ENCODE peak calls at places on chromosome 4, in nine cellular contexts. One of them, this sample, is unnamed.

GRCh38 chr4:89836031-89836777 is 757 bp downstream of the SNCA start:
- DNase-seq in astrocyte: no peak
- DNase-seq in foreskin fibroblast: no peak
- DNase-seq in RWPE1: no peak
- DNase-seq in heart left ventricle: no peak
- DNase-seq in A549: no peak
- DNase-seq in OCI-LY7: no peak
- DNase-seq in transverse colon: no peak
- DNase-seq in B cell: no peak
- DNase-seq in this sample: no peak

GRCh38 chr4:87978656-87979055 is 3.1 kb downstream of the SPP1 start:
- DNase-seq in B cell: no peak
- DNase-seq in A549: peak
- DNase-seq in RWPE1: no peak
- DNase-seq in transverse colon: no peak
- DNase-seq in astrocyte: peak
- DNase-seq in OCI-LY7: no peak
- DNase-seq in heart left ventricle: no peak
- DNase-seq in foreskin fibroblast: peak
- DNase-seq in this sample: no peak

GRCh38 chr4:138310498-138310897 is 68.3 kb upstream of the SLC7A11 start:
- DNase-seq in A549: no peak
- DNase-seq in RWPE1: no peak
- DNase-seq in transverse colon: no peak
- DNase-seq in foreskin fibroblast: peak
- DNase-seq in heart left ventricle: no peak
- DNase-seq in OCI-LY7: no peak
- DNase-seq in astrocyte: peak
- DNase-seq in B cell: no peak
- DNase-seq in this sample: no peak

GRCh38 chr4:1050486-1051213 is 39.2 kb downstream of the FGFRL1 start:
- DNase-seq in astrocyte: no peak
- DNase-seq in A549: no peak
- DNase-seq in OCI-LY7: no peak
- DNase-seq in B cell: peak
- DNase-seq in transverse colon: peak
- DNase-seq in heart left ventricle: peak
- DNase-seq in RWPE1: no peak
- DNase-seq in foreskin fibroblast: no peak
- DNase-seq in this sample: no peak

GRCh38 chr4:66590488-66591215 is 920.4 kb upstream of the EPHA5 start:
- DNase-seq in OCI-LY7: no peak
- DNase-seq in astrocyte: peak
- DNase-seq in B cell: no peak
- DNase-seq in heart left ventricle: no peak
- DNase-seq in A549: no peak
- DNase-seq in transverse colon: no peak
- DNase-seq in foreskin fibroblast: no peak
- DNase-seq in RWPE1: no peak
- DNase-seq in this sample: no peak

GRCh38 chr4:80422727-80423404 is 87.3 kb downstream of the CFAP299 start:
- DNase-seq in RWPE1: no peak
- DNase-seq in foreskin fibroblast: no peak
- DNase-seq in OCI-LY7: no peak
- DNase-seq in transverse colon: no peak
- DNase-seq in B cell: no peak
- DNase-seq in astrocyte: no peak
- DNase-seq in A549: no peak
- DNase-seq in heart left ventricle: no peak
- DNase-seq in this sample: no peak

GRCh38 chr4:61374612-61374920 is 174.4 kb downstream of the ADGRL3 start:
- DNase-seq in OCI-LY7: no peak
- DNase-seq in heart left ventricle: no peak
- DNase-seq in A549: no peak
- DNase-seq in RWPE1: no peak
- DNase-seq in B cell: no peak
- DNase-seq in astrocyte: peak
- DNase-seq in transverse colon: no peak
- DNase-seq in foreskin fibroblast: no peak
- DNase-seq in this sample: no peak

GRCh38 chr4:121676388-121677075 is 20.2 kb downstream of the ANXA5 start:
- DNase-seq in astrocyte: no peak
- DNase-seq in A549: no peak
- DNase-seq in transverse colon: no peak
- DNase-seq in OCI-LY7: no peak
- DNase-seq in RWPE1: no peak
- DNase-seq in heart left ventricle: no peak
- DNase-seq in B cell: no peak
- DNase-seq in foreskin fibroblast: no peak
- DNase-seq in this sample: no peak

GRCh38 chr4:11149612-11150259 is 279.0 kb downstream of the HS3ST1 start:
- DNase-seq in transverse colon: no peak
- DNase-seq in A549: no peak
- DNase-seq in OCI-LY7: no peak
- DNase-seq in astrocyte: no peak
- DNase-seq in heart left ventricle: no peak
- DNase-seq in foreskin fibroblast: no peak
- DNase-seq in B cell: no peak
- DNase-seq in RWPE1: no peak
- DNase-seq in this sample: no peak

GRCh38 chr4:137623013-137623412 is 90.7 kb upstream of the PCDH18 start:
- DNase-seq in B cell: no peak
- DNase-seq in RWPE1: no peak
- DNase-seq in foreskin fibroblast: no peak
- DNase-seq in astrocyte: no peak
- DNase-seq in A549: no peak
- DNase-seq in OCI-LY7: no peak
- DNase-seq in transverse colon: no peak
- DNase-seq in heart left ventricle: no peak
- DNase-seq in this sample: no peak

GRCh38 chr4:188295899-188296298 is 156.7 kb downstream of the TRIML1 start:
- DNase-seq in RWPE1: peak
- DNase-seq in foreskin fibroblast: no peak
- DNase-seq in A549: no peak
- DNase-seq in heart left ventricle: no peak
- DNase-seq in transverse colon: no peak
- DNase-seq in B cell: no peak
- DNase-seq in astrocyte: no peak
- DNase-seq in OCI-LY7: no peak
- DNase-seq in this sample: no peak

GRCh38 chr4:16938641-16939040 is 40.2 kb upstream of the LDB2 start:
- DNase-seq in RWPE1: no peak
- DNase-seq in astrocyte: no peak
- DNase-seq in heart left ventricle: no peak
- DNase-seq in foreskin fibroblast: no peak
- DNase-seq in B cell: no peak
- DNase-seq in transverse colon: no peak
- DNase-seq in OCI-LY7: no peak
- DNase-seq in A549: no peak
- DNase-seq in this sample: no peak
- TF ChIP-seq CTCF in RWPE1: no peak
- TF ChIP-seq CTCF in astrocyte: no peak
- TF ChIP-seq CTCF in heart left ventricle: no peak
- TF ChIP-seq CTCF in foreskin fibroblast: no peak
- TF ChIP-seq CTCF in B cell: no peak
- TF ChIP-seq CTCF in transverse colon: no peak
- TF ChIP-seq CTCF in OCI-LY7: no peak
- TF ChIP-seq CTCF in A549: no peak
- TF ChIP-seq CTCF in this sample: no peak

GRCh38 chr4:7392438-7393374 is 42.0 kb downstream of the PSAPL1 start:
- DNase-seq in foreskin fibroblast: peak
- DNase-seq in B cell: no peak
- DNase-seq in RWPE1: no peak
- DNase-seq in OCI-LY7: no peak
- DNase-seq in heart left ventricle: peak
- DNase-seq in transverse colon: no peak
- DNase-seq in astrocyte: peak
- DNase-seq in A549: no peak
- DNase-seq in this sample: no peak
- TF ChIP-seq CTCF in foreskin fibroblast: peak
- TF ChIP-seq CTCF in B cell: no peak
- TF ChIP-seq CTCF in RWPE1: no peak
- TF ChIP-seq CTCF in OCI-LY7: no peak
- TF ChIP-seq CTCF in heart left ventricle: no peak
- TF ChIP-seq CTCF in transverse colon: no peak
- TF ChIP-seq CTCF in astrocyte: peak
- TF ChIP-seq CTCF in A549: no peak
- TF ChIP-seq CTCF in this sample: no peak

GRCh38 chr4:40887690-40888089 is 137.9 kb downstream of the NSUN7 start:
- DNase-seq in A549: no peak
- DNase-seq in transverse colon: no peak
- DNase-seq in astrocyte: peak
- DNase-seq in foreskin fibroblast: peak
- DNase-seq in RWPE1: no peak
- DNase-seq in B cell: no peak
- DNase-seq in heart left ventricle: no peak
- DNase-seq in OCI-LY7: no peak
- DNase-seq in this sample: no peak

GRCh38 chr4:40890764-40891163 is 141.0 kb downstream of the NSUN7 start:
- DNase-seq in foreskin fibroblast: no peak
- DNase-seq in A549: no peak
- DNase-seq in transverse colon: no peak
- DNase-seq in B cell: no peak
- DNase-seq in heart left ventricle: no peak
- DNase-seq in OCI-LY7: no peak
- DNase-seq in RWPE1: no peak
- DNase-seq in astrocyte: no peak
- DNase-seq in this sample: no peak

GRCh38 chr4:40888916-40889315 is 139.2 kb downstream of the NSUN7 start:
- DNase-seq in transverse colon: no peak
- DNase-seq in OCI-LY7: no peak
- DNase-seq in RWPE1: no peak
- DNase-seq in B cell: no peak
- DNase-seq in heart left ventricle: no peak
- DNase-seq in A549: no peak
- DNase-seq in foreskin fibroblast: no peak
- DNase-seq in astrocyte: no peak
- DNase-seq in this sample: no peak

GRCh38 chr4:40886931-40887330 is 137.2 kb downstream of the NSUN7 start:
- DNase-seq in B cell: no peak
- DNase-seq in heart left ventricle: no peak
- DNase-seq in astrocyte: peak
- DNase-seq in RWPE1: no peak
- DNase-seq in foreskin fibroblast: no peak
- DNase-seq in A549: no peak
- DNase-seq in OCI-LY7: no peak
- DNase-seq in transverse colon: no peak
- DNase-seq in this sample: no peak

DNA sequence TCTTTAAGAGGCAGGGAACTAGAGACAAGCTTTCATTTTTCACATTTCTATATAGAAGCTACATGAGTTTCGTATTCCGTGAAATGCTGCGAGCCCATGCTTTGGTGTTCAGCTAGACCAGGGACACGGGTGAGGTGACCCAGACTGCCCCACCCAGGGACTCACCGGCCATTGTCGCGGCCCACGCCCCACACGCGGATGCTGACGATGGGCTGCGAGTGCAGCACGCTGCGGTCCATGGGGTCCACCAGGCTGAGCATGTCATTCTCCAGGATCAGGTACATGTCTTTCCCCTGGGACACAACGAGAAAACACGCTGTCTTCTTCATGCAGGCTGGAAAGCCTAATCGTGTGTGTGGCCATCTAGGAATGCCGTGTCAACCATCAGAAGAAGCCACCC is 140.4 kb downstream of the NSUN7 start:
- DNase-seq in foreskin fibroblast: no peak
- DNase-seq in transverse colon: no peak
- DNase-seq in heart left ventricle: no peak
- DNase-seq in RWPE1: no peak
- DNase-seq in astrocyte: no peak
- DNase-seq in B cell: no peak
- DNase-seq in A549: no peak
- DNase-seq in OCI-LY7: no peak
- DNase-seq in this sample: no peak
- TF ChIP-seq CTCF in foreskin fibroblast: no peak
- TF ChIP-seq CTCF in transverse colon: no peak
- TF ChIP-seq CTCF in heart left ventricle: no peak
- TF ChIP-seq CTCF in RWPE1: no peak
- TF ChIP-seq CTCF in astrocyte: no peak
- TF ChIP-seq CTCF in B cell: no peak
- TF ChIP-seq CTCF in A549: no peak
- TF ChIP-seq CTCF in OCI-LY7: no peak
- TF ChIP-seq CTCF in this sample: no peak

GRCh38 chr4:134308910-134309309 is 107.3 kb upstream of the PABPC4L start:
- DNase-seq in astrocyte: no peak
- DNase-seq in transverse colon: no peak
- DNase-seq in A549: no peak
- DNase-seq in RWPE1: no peak
- DNase-seq in B cell: no peak
- DNase-seq in heart left ventricle: no peak
- DNase-seq in OCI-LY7: no peak
- DNase-seq in foreskin fibroblast: no peak
- DNase-seq in this sample: no peak
- TF ChIP-seq CTCF in astrocyte: no peak
- TF ChIP-seq CTCF in transverse colon: no peak
- TF ChIP-seq CTCF in A549: no peak
- TF ChIP-seq CTCF in RWPE1: no peak
- TF ChIP-seq CTCF in B cell: no peak
- TF ChIP-seq CTCF in heart left ventricle: no peak
- TF ChIP-seq CTCF in OCI-LY7: no peak
- TF ChIP-seq CTCF in foreskin fibroblast: no peak
- TF ChIP-seq CTCF in this sample: no peak

GRCh38 chr4:52269761-52270160 is 218.7 kb downstream of the SPATA18 start:
- DNase-seq in foreskin fibroblast: no peak
- DNase-seq in astrocyte: no peak
- DNase-seq in B cell: no peak
- DNase-seq in heart left ventricle: no peak
- DNase-seq in A549: no peak
- DNase-seq in RWPE1: no peak
- DNase-seq in OCI-LY7: no peak
- DNase-seq in transverse colon: no peak
- DNase-seq in this sample: no peak
- TF ChIP-seq CTCF in foreskin fibroblast: no peak
- TF ChIP-seq CTCF in astrocyte: no peak
- TF ChIP-seq CTCF in B cell: no peak
- TF ChIP-seq CTCF in heart left ventricle: no peak
- TF ChIP-seq CTCF in A549: no peak
- TF ChIP-seq CTCF in RWPE1: no peak
- TF ChIP-seq CTCF in OCI-LY7: no peak
- TF ChIP-seq CTCF in transverse colon: no peak
- TF ChIP-seq CTCF in this sample: no peak

GRCh38 chr4:52574036-52574435 is 85.1 kb downstream of the USP46 start:
- DNase-seq in foreskin fibroblast: no peak
- DNase-seq in A549: no peak
- DNase-seq in OCI-LY7: no peak
- DNase-seq in heart left ventricle: no peak
- DNase-seq in B cell: no peak
- DNase-seq in RWPE1: no peak
- DNase-seq in astrocyte: peak
- DNase-seq in transverse colon: no peak
- DNase-seq in this sample: no peak
- TF ChIP-seq CTCF in foreskin fibroblast: no peak
- TF ChIP-seq CTCF in A549: no peak
- TF ChIP-seq CTCF in OCI-LY7: no peak
- TF ChIP-seq CTCF in heart left ventricle: no peak
- TF ChIP-seq CTCF in B cell: no peak
- TF ChIP-seq CTCF in RWPE1: no peak
- TF ChIP-seq CTCF in astrocyte: no peak
- TF ChIP-seq CTCF in transverse colon: no peak
- TF ChIP-seq CTCF in this sample: no peak

GRCh38 chr4:103052145-103052544 is 24.4 kb downstream of the SLC9B2 start:
- DNase-seq in astrocyte: no peak
- DNase-seq in RWPE1: no peak
- DNase-seq in B cell: no peak
- DNase-seq in transverse colon: no peak
- DNase-seq in OCI-LY7: no peak
- DNase-seq in A549: no peak
- DNase-seq in foreskin fibroblast: no peak
- DNase-seq in heart left ventricle: no peak
- DNase-seq in this sample: no peak
- TF ChIP-seq CTCF in astrocyte: no peak
- TF ChIP-seq CTCF in RWPE1: no peak
- TF ChIP-seq CTCF in B cell: no peak
- TF ChIP-seq CTCF in transverse colon: no peak
- TF ChIP-seq CTCF in OCI-LY7: no peak
- TF ChIP-seq CTCF in A549: no peak
- TF ChIP-seq CTCF in foreskin fibroblast: no peak
- TF ChIP-seq CTCF in heart left ventricle: no peak
- TF ChIP-seq CTCF in this sample: no peak